ENCODE peak calls at places on chromosomes 13 and 19, in nine cellular contexts. Q is A549; Y is CD4-positive, CD25-positive, alpha-beta regulatory T cell; R is GM23248; A is adrenal gland; M is epithelial cell of esophagus; B is cardiac fibroblast; O is cardiac muscle cell; N is NB4. D is an unnamed sample.
A peak's percentile ranks its signal among the peaks of the same experiment; 100 is the strongest.

GRCh38 chr13:25494708-25495411 is 123.1 kb downstream of the ATP8A2 start:
- DNase-seq in B (no peak), M (no peak), R (no peak), Y (no peak), Q (no peak), O (no peak), N (no peak), A (no peak), D (no peak)

GRCh38 chr19:28292822-28293500 is 920.0 kb downstream of the UQCRFS1 start:
- DNase-seq in B (no peak), M (no peak), A (no peak), R (no peak), Q (no peak), Y (no peak), O (no peak), N (no peak), D (no peak)

GRCh38 chr13:76790519-76791289 is 95.5 kb downstream of the KCTD12 start:
- DNase-seq in A (no peak), M (peak; percentile 3), R (peak; percentile 24), N (no peak), Q (no peak), O (peak; percentile 51), Y (no peak), B (peak; percentile 61), D (no peak)

GRCh38 chr19:50835785-50836542 is 2.6 kb upstream of the KLK15 start:
- DNase-seq in Q (peak; percentile 95), A (peak; percentile 89), O (peak; percentile 67), B (peak; percentile 58), N (peak; percentile 29), M (peak; percentile 63), R (peak; percentile 79), Y (peak; percentile 50), D (peak; percentile 26)

GRCh38 chr13:94182185-94182761 is 297.2 kb downstream of the DCT start:
- DNase-seq in Y (no peak), N (peak; percentile 49), M (no peak), Q (no peak), A (no peak), B (no peak), R (no peak), O (no peak), D (no peak)

GRCh38 chr13:44760434-44760833 is 184.3 kb upstream of the TSC22D1 start:
- DNase-seq in Q (no peak), M (peak; percentile 79), A (no peak), B (no peak), O (no peak), R (no peak), Y (no peak), N (no peak), D (no peak)

GRCh38 chr19:49413348-49413747 is 9.9 kb downstream of the PTH2 start:
- DNase-seq in Q (no peak), M (no peak), R (no peak), O (peak; percentile 35), A (no peak), Y (no peak), B (peak; percentile 16), N (peak; percentile 44), D (no peak)

GRCh38 chr13:40533072-40533471 is 133.4 kb downstream of the FOXO1 start:
- DNase-seq in M (no peak), N (no peak), A (no peak), Y (no peak), O (no peak), B (no peak), Q (no peak), R (no peak), D (no peak)

GRCh38 chr19:15427991-15428471 is 9.2 kb upstream of the AKAP8L start:
- DNase-seq in Q (no peak), R (no peak), M (no peak), A (no peak), O (no peak), B (no peak), N (no peak), Y (no peak), D (no peak)

GRCh38 chr13:94537740-94538630 is 58.0 kb downstream of the TGDS start:
- DNase-seq in R (no peak), M (peak; percentile 75), O (no peak), B (no peak), Y (no peak), A (no peak), Q (no peak), N (no peak), D (no peak)

GRCh38 chr13:99396446-99396845 is 89.2 kb upstream of the GPR183 start:
- DNase-seq in O (no peak), N (no peak), A (no peak), R (no peak), M (no peak), Q (no peak), Y (no peak), B (no peak), D (no peak)

GRCh38 chr19:6318772-6319171 is 14.6 kb downstream of the ACER1 start:
- DNase-seq in Q (peak; percentile 24), R (peak; percentile 50), Y (no peak), N (no peak), A (no peak), B (no peak), O (no peak), M (peak; percentile 38), D (no peak)

GRCh38 chr19:1289395-1290244 is 3.9 kb downstream of the EFNA2 start:
- DNase-seq in B (no peak), A (no peak), Y (no peak), R (no peak), Q (no peak), O (no peak), M (no peak), N (no peak), D (no peak)

GRCh38 chr13:112867301-112867711 is 101.7 kb upstream of the MCF2L start:
- DNase-seq in A (no peak), M (no peak), B (no peak), N (no peak), Q (no peak), R (no peak), O (no peak), Y (no peak), D (no peak)

GRCh38 chr13:27619711-27620376 is 485 bp downstream of the LNX2 start:
- DNase-seq in B (peak; percentile 46), M (no peak), Q (peak; percentile 8), N (peak; percentile 68), R (peak; percentile 76), A (peak; percentile 56), Y (peak; percentile 29), O (peak; percentile 43), D (peak; percentile 43)

GRCh38 chr19:8609210-8610040 is 1.1 kb downstream of the ADAMTS10 start:
- DNase-seq in A (peak; percentile 78), Y (no peak), Q (peak; percentile 44), R (peak; percentile 79), B (peak; percentile 73), O (peak; percentile 76), N (peak; percentile 94), M (no peak), D (no peak)
- H3K4me3 ChIP-seq in A (peak overlapping the region; percentile 13), Y (peak overlapping the region; percentile 79), Q (peak overlapping the region; percentile 58), R (peak overlapping the region; percentile 76), B (peak overlapping the region; percentile 70), O (peak overlapping the region; percentile 49), N (peak overlapping the region; percentile 78), M (no peak overlapping the region), D (peak overlapping the region; percentile 69)

DNA sequence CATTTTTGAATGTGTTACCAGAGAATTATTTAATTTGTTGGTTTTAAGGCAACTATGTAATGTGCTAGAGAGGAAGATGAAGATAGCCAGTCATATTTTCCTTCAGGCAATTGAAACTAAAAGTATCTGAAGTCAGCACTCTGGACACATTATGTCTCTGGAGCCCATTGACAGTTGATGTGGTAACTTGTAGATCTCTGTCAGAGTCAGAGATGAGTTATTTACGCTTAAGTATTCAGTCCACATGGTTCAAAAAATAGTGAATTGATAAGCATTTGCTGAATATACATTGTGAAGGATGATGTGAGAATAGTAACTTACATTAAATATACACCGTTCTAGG is 2.1 kb downstream of the ZMYM2 start:
- DNase-seq in R (peak; percentile 20), Y (no peak), B (no peak), Q (no peak), O (peak; percentile 7), M (peak; percentile 13), A (no peak), N (peak; percentile 23), D (no peak)
- H3K4me3 ChIP-seq in R (peak overlapping the region; percentile 78), Y (peak overlapping the region; percentile 91), B (no peak overlapping the region), Q (peak overlapping the region; percentile 96), O (peak overlapping the region; percentile 65), M (peak overlapping the region; percentile 91), A (no peak overlapping the region), N (peak overlapping the region; percentile 86), D (peak overlapping the region; percentile 84)

DNA sequence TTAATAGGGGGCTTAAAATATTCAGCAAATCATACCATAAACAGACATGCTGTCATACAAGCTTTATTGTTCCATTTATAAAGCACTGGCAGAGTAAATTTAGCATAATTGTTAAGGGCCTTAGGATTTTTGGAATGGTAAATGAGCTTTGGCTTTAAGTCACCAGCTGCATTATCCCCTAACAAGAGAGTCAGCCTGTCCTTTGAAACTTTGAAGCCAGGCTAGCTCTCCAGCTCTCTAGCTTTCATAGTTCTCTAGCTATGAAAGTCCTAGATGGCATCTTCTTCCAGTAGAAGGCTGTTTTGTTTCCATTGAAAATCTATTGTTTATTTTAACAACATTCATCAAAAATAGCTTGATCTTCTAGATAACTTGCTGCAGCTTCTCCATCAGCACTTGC is 420.8 kb upstream of the GPC6 start:
- DNase-seq in N (no peak), M (no peak), R (no peak), O (no peak), B (no peak), Q (no peak), A (no peak), Y (no peak), D (no peak)
- H3K4me3 ChIP-seq in N (peak overlapping the region; percentile 40), M (no peak overlapping the region), R (peak overlapping the region; percentile 69), O (no peak overlapping the region), B (no peak overlapping the region), Q (peak overlapping the region; percentile 23), A (no peak overlapping the region), Y (peak overlapping the region; percentile 61), D (peak overlapping the region; percentile 14)

GRCh38 chr13:111415765-111416164 is 95.3 kb downstream of the TEX29 start:
- DNase-seq in B (no peak), M (no peak), R (no peak), Y (no peak), Q (no peak), A (no peak), N (no peak), O (no peak), D (no peak)

GRCh38 chr13:111413407-111414187 is 93.2 kb downstream of the TEX29 start:
- DNase-seq in Y (no peak), B (no peak), O (no peak), M (no peak), R (no peak), N (no peak), A (no peak), Q (no peak), D (no peak)

GRCh38 chr13:111412251-111412650 is 91.8 kb downstream of the TEX29 start:
- DNase-seq in Q (no peak), R (no peak), A (no peak), M (no peak), O (no peak), N (no peak), B (no peak), Y (no peak), D (no peak)

GRCh38 chr13:111415216-111415615 is 94.8 kb downstream of the TEX29 start:
- DNase-seq in M (no peak), B (no peak), Y (no peak), N (no peak), A (no peak), Q (no peak), O (no peak), R (no peak), D (no peak)

DNA sequence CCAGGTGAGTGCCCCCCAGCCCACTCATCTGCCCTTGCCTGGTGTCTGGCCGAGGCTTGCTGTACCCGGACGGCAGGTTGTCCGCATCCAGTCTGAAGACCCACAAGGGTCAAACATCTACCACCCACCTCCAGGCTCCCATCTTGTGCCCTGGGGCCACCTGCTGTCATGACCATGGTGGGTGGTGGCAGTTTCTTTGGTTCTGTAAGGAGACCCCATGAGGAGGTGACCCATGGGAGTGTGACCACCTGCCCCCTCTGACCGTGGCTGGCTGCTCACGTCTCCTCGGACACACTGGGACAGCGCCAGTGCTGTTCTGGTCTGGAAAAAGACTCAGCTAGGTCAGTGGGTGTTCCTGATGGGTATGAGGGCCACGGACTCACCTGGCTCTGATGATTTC is 93.9 kb downstream of the TEX29 start:
- DNase-seq in Y (no peak), R (no peak), M (no peak), N (no peak), A (no peak), Q (no peak), B (no peak), O (no peak), D (no peak)
- H3K4me3 ChIP-seq in Y (no peak overlapping the region), R (no peak overlapping the region), M (no peak overlapping the region), N (no peak overlapping the region), A (no peak overlapping the region), Q (no peak overlapping the region), B (no peak overlapping the region), O (no peak overlapping the region), D (no peak overlapping the region)

D was measured in naive thymus-derived CD4-positive, alpha-beta T cell.